ENCODE peak calls at places on chromosomes 5 and 9, in five cellular contexts. One of them, this sample, is unnamed.

GRCh38 chr5:143890475-143890874 is 78.5 kb downstream of the HMHB1 start:
- DNase-seq in activated T-helper 2 cell treated with anti-CD3 and anti-CD28 coated beads, Interferon-gamma antibody, Interleukin-2, Interleukin-4, amounts not matched to agents 10 μg/mL and 5 μg/mL and 100 μg/mL, durations not matched to agents 14 hours and 24 hours and 36 hours: no peak
- DNase-seq in T-helper 17 cell: no peak
- DNase-seq in WTC11: no peak
- DNase-seq in right atrium auricular region: no peak
- DNase-seq in this sample: no peak

GRCh38 chr5:6504677-6505414 is 56.2 kb downstream of the UBE2QL1 start:
- DNase-seq in activated T-helper 2 cell treated with anti-CD3 and anti-CD28 coated beads, Interferon-gamma antibody, Interleukin-2, Interleukin-4, amounts not matched to agents 10 μg/mL and 5 μg/mL and 100 μg/mL, durations not matched to agents 14 hours and 24 hours and 36 hours: no peak
- DNase-seq in right atrium auricular region: no peak
- DNase-seq in WTC11: no peak
- DNase-seq in T-helper 17 cell: no peak
- DNase-seq in this sample: peak

GRCh38 chr5:174235993-174236528 is 190.6 kb downstream of the NSG2 start:
- DNase-seq in T-helper 17 cell: no peak
- DNase-seq in activated T-helper 2 cell treated with anti-CD3 and anti-CD28 coated beads, Interferon-gamma antibody, Interleukin-2, Interleukin-4, amounts not matched to agents 10 μg/mL and 5 μg/mL and 100 μg/mL, durations not matched to agents 14 hours and 24 hours and 36 hours: no peak
- DNase-seq in right atrium auricular region: no peak
- DNase-seq in WTC11: no peak
- DNase-seq in this sample: no peak

GRCh38 chr5:74589204-74590056 is 51.1 kb downstream of the ENC1 start:
- DNase-seq in right atrium auricular region: no peak
- DNase-seq in activated T-helper 2 cell treated with anti-CD3 and anti-CD28 coated beads, Interferon-gamma antibody, Interleukin-2, Interleukin-4, amounts not matched to agents 10 μg/mL and 5 μg/mL and 100 μg/mL, durations not matched to agents 14 hours and 24 hours and 36 hours: no peak
- DNase-seq in T-helper 17 cell: no peak
- DNase-seq in WTC11: no peak
- DNase-seq in this sample: no peak

GRCh38 chr5:134989291-134989830 is 21.7 kb downstream of the CATSPER3 start:
- DNase-seq in WTC11: no peak
- DNase-seq in activated T-helper 2 cell treated with anti-CD3 and anti-CD28 coated beads, Interferon-gamma antibody, Interleukin-2, Interleukin-4, amounts not matched to agents 10 μg/mL and 5 μg/mL and 100 μg/mL, durations not matched to agents 14 hours and 24 hours and 36 hours: no peak
- DNase-seq in right atrium auricular region: no peak
- DNase-seq in T-helper 17 cell: no peak
- DNase-seq in this sample: no peak

GRCh38 chr5:9722826-9723225 is 92.7 kb upstream of the TAS2R1 start:
- DNase-seq in activated T-helper 2 cell treated with anti-CD3 and anti-CD28 coated beads, Interferon-gamma antibody, Interleukin-2, Interleukin-4, amounts not matched to agents 10 μg/mL and 5 μg/mL and 100 μg/mL, durations not matched to agents 14 hours and 24 hours and 36 hours: no peak
- DNase-seq in right atrium auricular region: no peak
- DNase-seq in WTC11: no peak
- DNase-seq in T-helper 17 cell: no peak
- DNase-seq in this sample: no peak

GRCh38 chr5:130055572-130055971 is 151.3 kb downstream of the CHSY3 start:
- DNase-seq in right atrium auricular region: no peak
- DNase-seq in T-helper 17 cell: no peak
- DNase-seq in WTC11: no peak
- DNase-seq in activated T-helper 2 cell treated with anti-CD3 and anti-CD28 coated beads, Interferon-gamma antibody, Interleukin-2, Interleukin-4, amounts not matched to agents 10 μg/mL and 5 μg/mL and 100 μg/mL, durations not matched to agents 14 hours and 24 hours and 36 hours: no peak
- DNase-seq in this sample: no peak

GRCh38 chr5:130715541-130715940 is 449.5 kb downstream of the HINT1 start:
- DNase-seq in right atrium auricular region: no peak
- DNase-seq in WTC11: no peak
- DNase-seq in T-helper 17 cell: no peak
- DNase-seq in activated T-helper 2 cell treated with anti-CD3 and anti-CD28 coated beads, Interferon-gamma antibody, Interleukin-2, Interleukin-4, amounts not matched to agents 10 μg/mL and 5 μg/mL and 100 μg/mL, durations not matched to agents 14 hours and 24 hours and 36 hours: no peak
- DNase-seq in this sample: peak

GRCh38 chr5:172593306-172593705 is 47.8 kb upstream of the NEURL1B start:
- DNase-seq in WTC11: no peak
- DNase-seq in activated T-helper 2 cell treated with anti-CD3 and anti-CD28 coated beads, Interferon-gamma antibody, Interleukin-2, Interleukin-4, amounts not matched to agents 10 μg/mL and 5 μg/mL and 100 μg/mL, durations not matched to agents 14 hours and 24 hours and 36 hours: no peak
- DNase-seq in T-helper 17 cell: no peak
- DNase-seq in right atrium auricular region: no peak
- DNase-seq in this sample: no peak

GRCh38 chr9:38107405-38107804 is 38.4 kb upstream of the SHB start:
- DNase-seq in WTC11: no peak
- DNase-seq in activated T-helper 2 cell treated with anti-CD3 and anti-CD28 coated beads, Interferon-gamma antibody, Interleukin-2, Interleukin-4, amounts not matched to agents 10 μg/mL and 5 μg/mL and 100 μg/mL, durations not matched to agents 14 hours and 24 hours and 36 hours: no peak
- DNase-seq in right atrium auricular region: no peak
- DNase-seq in T-helper 17 cell: no peak
- DNase-seq in this sample: no peak

GRCh38 chr5:69237877-69238276 is 3.2 kb downstream of the CDK7 start:
- DNase-seq in WTC11: no peak
- DNase-seq in T-helper 17 cell: no peak
- DNase-seq in activated T-helper 2 cell treated with anti-CD3 and anti-CD28 coated beads, Interferon-gamma antibody, Interleukin-2, Interleukin-4, amounts not matched to agents 10 μg/mL and 5 μg/mL and 100 μg/mL, durations not matched to agents 14 hours and 24 hours and 36 hours: no peak
- DNase-seq in right atrium auricular region: no peak
- DNase-seq in this sample: no peak

GRCh38 chr5:17229308-17229707 is 11.9 kb downstream of the BASP1 start:
- DNase-seq in T-helper 17 cell: no peak
- DNase-seq in WTC11: no peak
- DNase-seq in right atrium auricular region: no peak
- DNase-seq in activated T-helper 2 cell treated with anti-CD3 and anti-CD28 coated beads, Interferon-gamma antibody, Interleukin-2, Interleukin-4, amounts not matched to agents 10 μg/mL and 5 μg/mL and 100 μg/mL, durations not matched to agents 14 hours and 24 hours and 36 hours: no peak
- DNase-seq in this sample: no peak

GRCh38 chr5:169954786-169955185 is 25.5 kb downstream of the INSYN2B start:
- DNase-seq in T-helper 17 cell: no peak
- DNase-seq in activated T-helper 2 cell treated with anti-CD3 and anti-CD28 coated beads, Interferon-gamma antibody, Interleukin-2, Interleukin-4, amounts not matched to agents 10 μg/mL and 5 μg/mL and 100 μg/mL, durations not matched to agents 14 hours and 24 hours and 36 hours: no peak
- DNase-seq in WTC11: no peak
- DNase-seq in right atrium auricular region: no peak
- DNase-seq in this sample: no peak

GRCh38 chr5:136666970-136667620 is 301.8 kb upstream of the TRPC7 start:
- DNase-seq in activated T-helper 2 cell treated with anti-CD3 and anti-CD28 coated beads, Interferon-gamma antibody, Interleukin-2, Interleukin-4, amounts not matched to agents 10 μg/mL and 5 μg/mL and 100 μg/mL, durations not matched to agents 14 hours and 24 hours and 36 hours: no peak
- DNase-seq in T-helper 17 cell: no peak
- DNase-seq in WTC11: no peak
- DNase-seq in right atrium auricular region: no peak
- DNase-seq in this sample: no peak

GRCh38 chr5:168710706-168711105 is 131.5 kb upstream of the PANK3 start:
- DNase-seq in activated T-helper 2 cell treated with anti-CD3 and anti-CD28 coated beads, Interferon-gamma antibody, Interleukin-2, Interleukin-4, amounts not matched to agents 10 μg/mL and 5 μg/mL and 100 μg/mL, durations not matched to agents 14 hours and 24 hours and 36 hours: no peak
- DNase-seq in T-helper 17 cell: no peak
- DNase-seq in WTC11: no peak
- DNase-seq in right atrium auricular region: peak
- DNase-seq in this sample: no peak

GRCh38 chr9:136143215-136144001 is 24.7 kb upstream of the TMEM250 start:
- DNase-seq in activated T-helper 2 cell treated with anti-CD3 and anti-CD28 coated beads, Interferon-gamma antibody, Interleukin-2, Interleukin-4, amounts not matched to agents 10 μg/mL and 5 μg/mL and 100 μg/mL, durations not matched to agents 14 hours and 24 hours and 36 hours: no peak
- DNase-seq in right atrium auricular region: no peak
- DNase-seq in WTC11: peak
- DNase-seq in T-helper 17 cell: no peak
- DNase-seq in this sample: no peak